ENCODE peak calls at places on chromosomes 6 and 20, in four cellular contexts. A is heart left ventricle, N is endothelial cell of umbilical vein, U is left ventricle myocardium inferior. F is an unnamed sample.

GRCh38 chr20:63536997-63537524 is at the start of gene PTK6:
- DNase-seq in A (no peak), N (no peak), U (peak), F (no peak)

GRCh38 chr6:85078071-85078470 is 313.7 kb upstream of the TBX18 start:
- DNase-seq in A (no peak), N (peak), U (no peak), F (peak)

GRCh38 chr20:60816901-60817300 is 435.2 kb upstream of the CDH4 start:
- DNase-seq in A (no peak), N (no peak), U (no peak), F (no peak)

GRCh38 chr6:53768636-53769035 is 26.2 kb upstream of the LRRC1 start:
- DNase-seq in A (no peak), N (no peak), U (no peak), F (no peak)

GRCh38 chr6:12878741-12879140 is 162.2 kb downstream of the PHACTR1 start:
- DNase-seq in A (no peak), N (no peak), U (no peak), F (no peak)

GRCh38 chr6:106223300-106223930 is 102.1 kb downstream of the ATG5 start:
- DNase-seq in A (peak), N (peak), U (peak), F (peak)

GRCh38 chr6:132907915-132908314 is 93.5 kb downstream of the RPS12 start:
- DNase-seq in A (no peak), N (no peak), U (no peak), F (peak)

GRCh38 chr20:63441777-63442493 is 30.5 kb downstream of the KCNQ2 start:
- DNase-seq in A (peak), N (peak), U (peak), F (peak)

GRCh38 chr6:2205396-2205795 is 40.0 kb downstream of the GMDS start:
- DNase-seq in A (no peak), N (no peak), U (no peak), F (no peak)

GRCh38 chr6:75267461-75267860 is 17.1 kb downstream of the TMEM30A start:
- DNase-seq in A (no peak), N (peak), U (no peak), F (no peak)
- H3K4me3 ChIP-seq in A (no peak), N (peak), U (no peak), F (no peak)

GRCh38 chr6:137847748-137848147 is 19.3 kb upstream of the TNFAIP3 start:
- DNase-seq in A (no peak), N (no peak), U (no peak), F (no peak)

GRCh38 chr6:137850137-137850714 is 16.8 kb upstream of the TNFAIP3 start:
- DNase-seq in A (no peak), N (no peak), U (no peak), F (no peak)

GRCh38 chr6:137849709-137850093 is 17.4 kb upstream of the TNFAIP3 start:
- DNase-seq in A (no peak), N (no peak), U (no peak), F (no peak)

GRCh38 chr6:137849076-137849708 is 17.9 kb upstream of the TNFAIP3 start:
- DNase-seq in A (no peak), N (no peak), U (no peak), F (no peak)

DNA sequence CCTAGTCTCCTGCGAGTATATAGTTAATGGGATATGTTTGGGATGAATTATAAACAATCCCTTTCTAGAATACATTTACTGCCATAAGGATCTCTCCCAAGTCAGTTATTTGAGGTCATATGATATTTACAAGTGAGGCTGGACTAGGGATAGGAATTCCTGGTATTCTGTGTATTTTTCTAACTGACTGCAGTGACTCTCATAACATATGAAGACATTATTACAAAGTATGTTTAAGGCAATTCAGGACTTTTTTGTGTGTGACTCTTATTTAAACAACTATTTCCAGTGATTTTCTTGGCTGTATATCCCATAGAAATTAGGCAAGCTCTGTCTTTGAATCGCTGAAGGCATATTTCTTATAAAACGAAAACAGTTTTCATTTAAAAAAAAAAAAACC is 18.4 kb upstream of the TNFAIP3 start:
- DNase-seq in A (no peak), N (no peak), U (no peak), F (no peak)
- H3K27ac ChIP-seq in A (no peak), N (no peak), U (no peak), F (peak)

GRCh38 chr6:22657341-22657985 is 88.1 kb downstream of the HDGFL1 start:
- DNase-seq in A (no peak), N (no peak), U (no peak), F (no peak)
- TF ChIP-seq CTCF in A (no peak), N (no peak), U (no peak), F (no peak)

DNA sequence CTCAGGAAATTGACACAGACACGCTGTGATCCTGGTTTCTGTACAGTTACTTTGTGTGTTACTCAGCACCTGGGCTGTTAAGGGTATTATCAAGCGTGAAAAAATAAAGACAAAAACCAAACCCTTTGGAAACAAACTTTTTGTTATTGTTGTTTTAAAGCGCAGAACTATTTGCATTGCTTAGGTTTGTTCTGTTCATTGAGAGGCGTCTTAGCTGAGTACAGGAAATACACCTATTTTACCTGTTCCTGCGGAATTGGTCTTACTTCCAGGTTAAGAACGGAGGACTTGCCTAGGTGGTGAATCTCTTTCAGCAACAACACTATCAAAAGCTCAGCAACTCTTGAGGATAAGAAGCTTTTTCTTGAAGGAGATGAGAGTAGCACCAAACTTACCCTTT is 1.0 kb downstream of the FUT9 start:
- DNase-seq in A (no peak), N (no peak), U (no peak), F (no peak)
- H3K4me3 ChIP-seq in A (no peak), N (no peak), U (no peak), F (no peak)

GRCh38 chr20:11389188-11389587 is 528.5 kb upstream of the BTBD3 start:
- DNase-seq in A (no peak), N (no peak), U (no peak), F (no peak)
- H3K27ac ChIP-seq in A (no peak), N (no peak), U (no peak), F (no peak)

DNA sequence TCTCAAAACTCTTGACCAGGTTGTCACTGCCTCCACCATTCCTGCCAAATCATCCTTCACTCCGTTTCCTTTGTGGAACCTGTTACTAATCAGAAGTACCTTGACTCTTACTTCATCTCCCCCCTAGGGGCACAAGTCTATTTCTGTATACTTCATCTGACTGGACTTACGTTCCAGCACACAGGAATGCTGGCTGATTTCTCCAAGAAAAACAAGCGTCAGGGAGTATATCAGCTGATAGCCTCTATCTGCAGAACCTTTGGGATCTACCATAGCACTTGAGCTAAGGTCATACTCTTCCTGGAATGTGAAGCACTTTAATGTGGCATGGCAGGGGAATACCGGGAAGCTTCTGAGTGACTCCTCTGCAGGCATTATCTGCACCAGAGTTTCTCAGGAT is 178.1 kb upstream of the MOCS1 start:
- DNase-seq in A (no peak), N (no peak), U (no peak), F (no peak)
- TF ChIP-seq CTCF in A (no peak), N (no peak), U (no peak), F (no peak)

DNA sequence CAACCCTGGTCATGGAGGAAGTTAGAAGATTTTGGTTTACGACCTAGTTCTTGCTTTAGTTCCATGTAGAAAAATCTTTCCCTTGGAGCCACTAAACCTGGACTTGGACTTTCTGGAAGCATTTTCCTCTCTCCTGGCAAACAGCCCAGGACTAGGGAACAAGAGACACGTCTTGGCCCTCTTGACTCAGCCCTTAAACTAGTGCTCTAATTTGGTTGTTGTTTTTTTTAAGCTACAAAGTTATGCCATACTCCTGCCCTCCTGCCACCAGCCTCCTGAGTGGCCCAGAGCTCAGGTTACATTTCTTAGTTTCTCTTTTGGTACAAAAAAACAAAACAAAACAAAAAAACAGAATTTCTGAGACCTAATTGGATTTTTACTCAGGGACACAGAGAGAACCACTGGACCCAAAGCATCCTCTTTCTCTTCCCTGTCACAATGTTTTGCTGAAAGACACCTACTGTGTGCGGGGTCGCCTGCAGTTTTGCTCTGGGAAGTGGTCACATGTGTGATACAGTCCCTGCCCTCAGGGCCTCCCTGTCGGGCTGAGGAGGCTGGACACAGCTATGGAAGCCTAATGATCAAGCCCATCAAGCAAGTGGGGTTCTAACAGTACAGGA is 32.3 kb upstream of the SCUBE3 start:
- DNase-seq in A (no peak), N (no peak), U (no peak), F (no peak)
- H3K4me3 ChIP-seq in A (no peak), N (no peak), U (no peak), F (no peak)

F was measured in brain microvascular endothelial cell.